ENCODE peak calls at places on chromosomes 3 and 15, in eight cellular contexts. Y is esophagus squamous epithelium; Z is stomach; L is CD8-positive, alpha-beta T cell; I is heart right ventricle; O is foreskin fibroblast; H is heart left ventricle; E is dorsolateral prefrontal cortex. V is an unnamed sample.

GRCh38 chr15:90902656-90902995 is 476 bp upstream of the MAN2A2 start:
- DNase-seq in O (no peak), E (no peak), L (no peak), H (no peak), Y (no peak), Z (no peak), I (no peak), V (no peak)

GRCh38 chr15:79682851-79683288 is 213.9 kb downstream of the MTHFS start:
- DNase-seq in L (no peak), E (no peak), Y (no peak), I (no peak), O (peak), H (no peak), Z (no peak), V (no peak)

GRCh38 chr3:132417695-132418520 is 606 bp downstream of the DNAJC13 start:
- DNase-seq in E (no peak), O (peak), H (no peak), I (no peak), Z (peak), Y (peak), L (peak), V (peak)

GRCh38 chr3:99952306-99952705 is 134.6 kb downstream of the CMSS1 start:
- DNase-seq in L (no peak), I (no peak), H (no peak), O (peak), Y (no peak), E (no peak), Z (no peak), V (no peak)

GRCh38 chr15:23038741-23039150 is 623 bp downstream of the TUBGCP5 start:
- DNase-seq in Z (no peak), I (no peak), E (no peak), O (peak), H (no peak), Y (no peak), L (no peak), V (peak)

GRCh38 chr3:156693166-156693565 is 18.8 kb downstream of the TIPARP start:
- DNase-seq in Y (no peak), E (no peak), O (peak), L (no peak), H (no peak), I (no peak), Z (no peak), V (no peak)

GRCh38 chr15:91431041-91431715 is 331.1 kb downstream of the SV2B start:
- DNase-seq in I (no peak), E (no peak), H (no peak), Z (no peak), Y (no peak), O (no peak), L (no peak), V (no peak)

GRCh38 chr15:98952381-98952803 is 55.2 kb downstream of the PGPEP1L start:
- DNase-seq in Z (peak), L (no peak), E (no peak), H (no peak), Y (no peak), I (no peak), O (no peak), V (no peak)

GRCh38 chr3:32703491-32703968 is 18.5 kb downstream of the CNOT10 start:
- DNase-seq in Y (no peak), I (no peak), L (no peak), O (no peak), H (no peak), Z (no peak), E (no peak), V (no peak)

GRCh38 chr3:50246517-50246954 is 10.5 kb downstream of the GNAI2 start:
- DNase-seq in Y (no peak), I (peak), E (no peak), Z (no peak), L (peak), O (peak), H (no peak), V (peak)

GRCh38 chr15:33860749-33861148 is 107.5 kb upstream of the CHRM5 start:
- DNase-seq in L (no peak), O (peak), H (no peak), I (no peak), Y (no peak), Z (no peak), E (no peak), V (no peak)

GRCh38 chr3:76505202-76505875 is 534.6 kb upstream of the ROBO2 start:
- DNase-seq in Z (no peak), O (no peak), E (no peak), L (no peak), I (no peak), H (no peak), Y (no peak), V (no peak)

GRCh38 chr3:45993421-45994027 is 2.1 kb downstream of the FYCO1 start:
- DNase-seq in H (no peak), L (no peak), I (no peak), O (peak), Y (no peak), E (no peak), Z (no peak), V (no peak)

GRCh38 chr3:183148056-183148455 is 14.5 kb downstream of the LAMP3 start:
- DNase-seq in Y (no peak), Z (no peak), H (no peak), E (no peak), L (no peak), O (peak), I (no peak), V (no peak)

GRCh38 chr3:54309601-54310000 is 187.2 kb downstream of the CACNA2D3 start:
- DNase-seq in O (no peak), L (no peak), I (no peak), Z (no peak), E (no peak), H (no peak), Y (no peak), V (no peak)

DNA sequence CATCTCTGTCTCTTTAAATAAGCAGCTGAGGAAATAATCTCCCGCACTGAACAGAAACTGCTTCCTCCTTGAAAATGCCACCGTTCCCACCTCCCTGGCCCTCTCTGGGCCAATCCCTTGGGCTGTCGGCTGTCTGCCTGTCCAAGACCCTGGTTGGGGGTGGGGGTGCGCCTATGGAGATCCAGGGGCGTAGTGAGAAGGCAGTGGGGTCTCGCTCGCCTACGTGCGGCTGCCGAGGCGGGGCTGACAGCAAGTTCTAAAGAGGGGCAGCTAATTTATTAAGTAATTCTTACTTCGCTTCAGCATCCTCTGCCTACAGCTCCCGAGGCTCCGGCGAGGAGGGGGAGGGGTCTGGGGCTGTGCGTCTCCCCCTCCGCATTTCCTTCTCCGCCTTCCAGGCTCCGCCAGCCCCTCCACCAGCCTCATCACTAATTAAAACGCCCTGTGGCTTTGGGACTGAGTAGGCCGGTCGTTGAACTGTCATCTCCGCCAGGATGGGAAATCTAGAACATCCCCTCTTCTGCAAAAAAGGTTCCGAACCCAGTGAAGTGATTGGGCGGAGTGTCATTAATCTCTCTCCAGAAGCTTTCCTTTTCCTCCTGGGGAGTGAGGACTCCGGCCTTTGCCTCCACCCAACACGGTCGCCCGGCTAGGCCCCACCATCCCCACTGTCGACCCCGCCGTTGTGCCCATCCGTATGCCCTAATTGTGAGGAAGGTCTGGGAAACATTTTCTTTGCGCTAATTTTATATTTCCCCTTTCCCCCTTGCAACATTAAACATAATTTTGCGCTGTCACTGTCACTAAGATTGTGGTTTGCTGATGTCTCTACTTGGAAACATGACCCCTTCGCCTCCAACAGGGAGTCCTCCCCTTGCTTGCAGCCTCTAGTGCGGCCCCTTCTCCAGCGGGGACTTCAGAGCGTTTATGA is 16.9 kb downstream of the NR2F2 start:
- DNase-seq in L (no peak), H (peak), O (no peak), E (no peak), Z (no peak), I (peak), Y (no peak), V (peak)
- TF ChIP-seq CTCF in L (no peak), H (no peak), O (no peak), E (no peak), Z (no peak), I (no peak), Y (no peak), V (no peak)

GRCh38 chr3:42014443-42014945 is 52.6 kb upstream of the ULK4 start:
- DNase-seq in I (no peak), L (no peak), Z (no peak), E (no peak), Y (no peak), O (peak), H (no peak), V (no peak)

GRCh38 chr3:42012935-42013651 is 51.2 kb upstream of the ULK4 start:
- DNase-seq in Y (peak), Z (peak), I (peak), H (peak), O (peak), E (peak), L (peak), V (peak)

GRCh38 chr3:42014949-42015533 is 53.1 kb upstream of the ULK4 start:
- DNase-seq in I (peak), O (peak), L (no peak), H (peak), Z (peak), Y (no peak), E (no peak), V (peak)

GRCh38 chr3:42012378-42012934 is 50.6 kb upstream of the ULK4 start:
- DNase-seq in Y (no peak), L (no peak), H (no peak), E (no peak), Z (no peak), I (no peak), O (no peak), V (no peak)

GRCh38 chr3:42013652-42014442 is 51.9 kb upstream of the ULK4 start:
- DNase-seq in L (peak), Y (no peak), E (no peak), Z (peak), H (peak), I (peak), O (peak), V (peak)
- TF ChIP-seq CTCF in L (no peak), Y (no peak), E (no peak), Z (no peak), H (no peak), I (no peak), O (no peak), V (no peak)

DNA sequence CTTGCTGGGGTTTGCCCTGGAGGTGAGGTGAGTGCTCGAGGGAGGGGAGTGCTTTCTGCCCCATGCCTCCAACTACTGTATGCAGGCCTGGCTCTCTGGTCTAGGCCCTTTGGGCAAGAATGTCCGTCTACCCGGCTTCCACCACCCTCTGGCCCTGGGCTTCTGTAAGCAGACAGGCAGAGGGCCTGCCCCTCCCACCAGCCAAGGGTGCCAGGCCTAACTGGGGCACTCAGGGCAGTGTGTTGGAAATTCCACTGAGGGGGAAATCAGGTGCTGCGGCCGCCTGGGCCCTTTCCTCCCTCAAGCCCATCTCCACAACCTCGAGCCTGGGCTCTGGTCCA is 9.4 kb downstream of the DLL4 start:
- DNase-seq in H (no peak), I (peak), Z (no peak), Y (no peak), O (no peak), E (no peak), L (no peak), V (no peak)
- TF ChIP-seq CTCF in H (no peak), I (no peak), Z (no peak), Y (no peak), O (no peak), E (no peak), L (no peak), V (no peak)

DNA sequence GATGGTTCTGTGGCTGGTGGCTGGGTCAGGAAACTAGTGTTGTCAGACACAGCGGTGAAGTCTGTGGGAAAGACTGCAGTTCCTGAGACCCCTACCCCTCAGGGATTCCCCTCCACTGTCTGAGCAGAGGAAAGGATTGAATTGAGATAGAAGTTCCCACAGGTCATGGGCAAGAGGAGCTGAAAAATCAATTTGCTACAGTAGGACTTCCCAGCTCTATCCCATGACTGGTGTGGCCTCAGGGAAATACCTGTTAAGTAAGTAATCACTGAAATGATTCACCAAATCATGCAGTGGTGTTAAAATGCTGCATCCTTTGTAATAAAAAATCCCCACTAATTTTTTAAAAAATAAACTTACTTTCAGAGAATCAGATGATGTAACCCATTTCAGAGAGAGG is 45.0 kb upstream of the SPRED1 start:
- DNase-seq in I (no peak), H (no peak), Y (no peak), E (no peak), Z (no peak), O (peak), L (no peak), V (no peak)
- TF ChIP-seq CTCF in I (no peak), H (no peak), Y (no peak), E (no peak), Z (no peak), O (no peak), L (no peak), V (no peak)

DNA sequence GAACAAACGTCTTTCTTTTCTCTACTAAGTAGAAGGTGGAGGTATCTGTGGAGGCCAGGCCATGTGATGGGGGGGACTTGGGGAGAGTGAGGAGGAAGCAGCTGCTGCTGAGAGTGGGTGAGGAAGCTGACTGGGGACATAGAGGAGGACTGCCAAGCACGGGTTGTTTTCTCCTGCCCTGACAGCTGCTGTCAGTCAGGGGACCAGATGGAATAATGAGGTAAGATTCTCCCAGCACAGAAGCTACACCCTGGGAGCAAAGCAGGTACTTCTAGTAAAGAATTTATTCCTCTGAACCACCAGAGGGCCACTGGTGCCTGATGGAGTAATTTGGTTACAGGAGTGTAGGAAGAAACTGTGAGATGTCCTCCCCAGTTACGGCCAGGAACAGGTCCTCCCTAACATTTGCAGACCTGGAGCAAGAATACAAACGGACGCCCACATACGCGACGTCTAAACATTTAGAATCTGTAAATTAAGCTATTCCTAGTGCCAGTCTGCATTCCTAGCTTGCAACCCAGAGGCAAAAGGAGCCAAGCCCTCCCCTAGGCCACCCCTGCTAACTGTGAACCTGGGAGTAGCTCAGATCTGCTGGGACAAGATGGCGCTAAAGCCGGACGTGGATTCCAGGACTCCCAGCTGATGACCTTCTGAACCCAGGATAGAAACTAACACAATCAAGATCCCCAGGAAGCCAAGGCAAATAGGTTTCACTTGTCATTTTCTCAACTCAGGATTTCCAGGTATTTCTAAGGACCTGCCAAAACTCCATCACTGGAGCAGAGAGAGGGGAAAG is 14.8 kb downstream of the CRYGS start:
- DNase-seq in I (no peak), H (no peak), L (no peak), O (no peak), Y (no peak), E (no peak), Z (no peak), V (no peak)
- TF ChIP-seq CTCF in I (no peak), H (no peak), L (no peak), O (no peak), Y (no peak), E (peak), Z (no peak), V (no peak)

GRCh38 chr3:167493240-167493639 is 19.4 kb upstream of the SERPINI2 start:
- DNase-seq in I (no peak), Z (no peak), H (no peak), Y (no peak), E (no peak), O (no peak), L (no peak), V (no peak)
- TF ChIP-seq CTCF in I (peak), Z (no peak), H (no peak), Y (no peak), E (no peak), O (no peak), L (no peak), V (no peak)

GRCh38 chr3:19065027-19065426 is 83.3 kb upstream of the KCNH8 start:
- DNase-seq in Y (no peak), H (no peak), Z (no peak), E (no peak), L (no peak), O (no peak), I (no peak), V (no peak)
- TF ChIP-seq CTCF in Y (no peak), H (peak), Z (no peak), E (peak), L (peak), O (no peak), I (peak), V (no peak)

GRCh38 chr3:119436977-119437376 is 26.4 kb downstream of the TMEM39A start:
- DNase-seq in Y (no peak), O (no peak), H (no peak), L (no peak), Z (no peak), I (no peak), E (no peak), V (no peak)

GRCh38 chr3:119433613-119434325 is 29.6 kb downstream of the TMEM39A start:
- DNase-seq in Y (no peak), Z (no peak), E (no peak), O (no peak), I (no peak), H (no peak), L (no peak), V (no peak)

GRCh38 chr3:119437852-119438251 is 25.6 kb downstream of the TMEM39A start:
- DNase-seq in L (no peak), I (no peak), E (no peak), O (no peak), Z (no peak), Y (no peak), H (no peak), V (no peak)

GRCh38 chr3:119434703-119435102 is 28.7 kb downstream of the TMEM39A start:
- DNase-seq in E (no peak), O (no peak), Y (no peak), I (no peak), H (no peak), L (no peak), Z (no peak), V (no peak)
- TF ChIP-seq CTCF in E (no peak), O (no peak), Y (no peak), I (no peak), H (no peak), L (no peak), Z (no peak), V (no peak)

GRCh38 chr3:112656045-112656444 is 15.1 kb upstream of the CCDC80 start:
- DNase-seq in I (no peak), E (no peak), O (no peak), H (no peak), Z (no peak), Y (no peak), L (no peak), V (no peak)

GRCh38 chr3:112653881-112654300 is 12.9 kb upstream of the CCDC80 start:
- DNase-seq in L (no peak), Z (no peak), H (peak), E (no peak), Y (no peak), I (peak), O (peak), V (no peak)

GRCh38 chr3:112653209-112653871 is 12.4 kb upstream of the CCDC80 start:
- DNase-seq in L (no peak), Y (no peak), I (no peak), Z (no peak), O (peak), E (no peak), H (no peak), V (no peak)

GRCh38 chr3:112654492-112654891 is 13.5 kb upstream of the CCDC80 start:
- DNase-seq in H (no peak), Z (no peak), E (no peak), L (no peak), O (no peak), Y (no peak), I (no peak), V (no peak)

GRCh38 chr3:112654979-112655378 is 14.0 kb upstream of the CCDC80 start:
- DNase-seq in I (no peak), H (no peak), O (no peak), Z (no peak), Y (no peak), L (no peak), E (no peak), V (no peak)
- TF ChIP-seq CTCF in I (peak), H (no peak), O (no peak), Z (no peak), Y (no peak), L (no peak), E (no peak), V (no peak)

V was measured in mucosa of descending colon.